ENCODE peak calls at places on chromosomes 13 and 19, in eight cellular contexts. C is CD8-positive, alpha-beta T cell; J is adipocyte; B is cardiac muscle cell; S is astrocyte of the spinal cord; E is HCT116; W is osteoblast; T is testis. I is an unnamed sample.

GRCh38 chr19:52600639-52601024 is 30.5 kb downstream of the ZNF701 start:
- DNase-seq in C (peak), J (no peak), W (no peak), S (no peak), B (no peak), E (no peak), T (peak), I (no peak)

GRCh38 chr19:27909185-27909840 is 1303.6 kb downstream of the UQCRFS1 start:
- DNase-seq in B (no peak), J (no peak), W (no peak), C (no peak), T (no peak), E (no peak), S (no peak), I (no peak)

GRCh38 chr13:43128504-43128929 is 105.1 kb downstream of the DNAJC15 start:
- DNase-seq in T (no peak), B (no peak), W (no peak), E (no peak), J (no peak), S (no peak), C (no peak), I (no peak)

GRCh38 chr19:23774156-23774971 is 15.7 kb upstream of the ZNF681 start:
- DNase-seq in B (no peak), J (no peak), W (no peak), C (no peak), S (no peak), T (no peak), E (no peak), I (no peak)

GRCh38 chr19:7545904-7546303 is 10.4 kb downstream of the PNPLA6 start:
- DNase-seq in C (no peak), J (no peak), S (no peak), T (no peak), W (no peak), E (no peak), B (no peak), I (no peak)

GRCh38 chr19:9671654-9672053 is 3.2 kb downstream of the ZNF562 start:
- DNase-seq in S (no peak), B (no peak), T (no peak), J (no peak), C (no peak), E (no peak), W (no peak), I (no peak)

GRCh38 chr19:29260477-29261317 is 47.7 kb upstream of the UQCRFS1 start:
- DNase-seq in W (peak), S (no peak), C (no peak), T (peak), B (peak), E (peak), J (peak), I (no peak)

GRCh38 chr13:102097708-102098107 is 304.1 kb downstream of the FGF14 start:
- DNase-seq in B (no peak), E (no peak), J (no peak), C (no peak), T (no peak), S (no peak), W (no peak), I (no peak)

GRCh38 chr19:29532956-29533355 is 7.2 kb downstream of the VSTM2B start:
- DNase-seq in W (peak), J (no peak), T (no peak), S (no peak), B (no peak), C (no peak), E (no peak), I (no peak)

GRCh38 chr13:111565400-111565799 is 245.0 kb downstream of the TEX29 start:
- DNase-seq in J (no peak), S (no peak), T (no peak), E (no peak), C (no peak), B (no peak), W (no peak), I (no peak)

GRCh38 chr13:27770809-27771208 is 21.5 kb upstream of the GSX1 start:
- DNase-seq in E (peak), S (no peak), T (no peak), W (no peak), J (no peak), C (no peak), B (no peak), I (no peak)

GRCh38 chr19:57034544-57034943 is 85.2 kb upstream of the USP29 start:
- DNase-seq in S (no peak), B (no peak), T (no peak), C (no peak), E (no peak), W (no peak), J (no peak), I (no peak)

GRCh38 chr19:53519431-53519830 is 18.5 kb upstream of the ZNF331 start:
- DNase-seq in T (peak), E (no peak), J (no peak), B (no peak), W (no peak), C (no peak), S (no peak), I (no peak)

GRCh38 chr13:19766637-19767036 is 16.1 kb downstream of the PSPC1 start:
- DNase-seq in C (no peak), W (no peak), T (peak), E (no peak), B (no peak), J (no peak), S (no peak), I (no peak)

DNA sequence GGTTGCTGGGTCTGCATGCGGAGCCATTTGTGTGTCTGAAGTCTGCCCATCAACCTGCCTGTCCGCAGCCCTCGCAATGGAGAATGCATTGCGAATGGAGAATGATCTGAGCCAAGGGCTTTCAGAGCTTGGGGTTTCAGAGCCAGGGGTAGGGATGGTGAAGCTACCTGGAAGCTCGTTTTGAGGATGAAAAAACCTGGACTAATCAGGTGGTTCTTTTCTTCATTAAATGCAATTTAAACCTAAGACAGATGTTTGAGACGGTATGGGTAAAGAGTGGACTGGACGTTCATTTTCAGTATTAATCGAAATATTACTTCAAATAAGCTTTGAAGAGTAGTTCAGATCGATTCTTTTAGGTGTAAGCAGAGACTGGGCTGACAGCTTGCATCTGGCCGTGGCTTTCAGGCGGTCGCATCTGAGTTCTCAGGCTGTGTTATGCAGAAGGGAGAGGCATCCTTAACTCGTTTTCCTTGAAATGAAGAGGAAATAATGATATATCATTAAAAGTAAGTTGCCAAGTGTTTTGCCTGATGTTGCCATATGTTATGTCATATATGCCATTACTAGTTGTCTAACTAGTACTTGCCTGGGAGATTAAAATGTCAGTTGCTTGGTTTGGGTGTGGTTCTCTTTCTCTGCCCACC is 801 bp downstream of the MCF2L start:
- DNase-seq in E (no peak), T (no peak), B (no peak), J (no peak), C (no peak), S (no peak), W (peak), I (no peak)
- H3K4me3 ChIP-seq in E (peak), T (peak), B (peak), J (no peak), C (peak), S (no peak), W (no peak), I (peak)

GRCh38 chr19:4916292-4917082 is 7.2 kb downstream of the UHRF1 start:
- DNase-seq in W (no peak), J (no peak), T (no peak), B (no peak), E (no peak), C (peak), S (no peak), I (peak)

GRCh38 chr19:4911314-4911713 is 2.0 kb downstream of the UHRF1 start:
- DNase-seq in T (no peak), W (peak), S (no peak), J (peak), B (no peak), E (no peak), C (no peak), I (no peak)

GRCh38 chr19:4911786-4912672 is 2.7 kb downstream of the UHRF1 start:
- DNase-seq in S (peak), E (peak), B (peak), T (peak), C (peak), W (peak), J (peak), I (peak)

GRCh38 chr19:4913996-4914735 is 4.9 kb downstream of the UHRF1 start:
- DNase-seq in S (no peak), J (peak), B (no peak), E (no peak), W (peak), T (no peak), C (no peak), I (peak)

GRCh38 chr19:4914736-4915501 is 5.6 kb downstream of the UHRF1 start:
- DNase-seq in W (peak), B (no peak), T (peak), E (peak), C (peak), J (peak), S (peak), I (peak)
- H3K4me3 ChIP-seq in W (peak), B (no peak), T (no peak), E (peak), C (peak), J (peak), S (no peak), I (peak)

DNA sequence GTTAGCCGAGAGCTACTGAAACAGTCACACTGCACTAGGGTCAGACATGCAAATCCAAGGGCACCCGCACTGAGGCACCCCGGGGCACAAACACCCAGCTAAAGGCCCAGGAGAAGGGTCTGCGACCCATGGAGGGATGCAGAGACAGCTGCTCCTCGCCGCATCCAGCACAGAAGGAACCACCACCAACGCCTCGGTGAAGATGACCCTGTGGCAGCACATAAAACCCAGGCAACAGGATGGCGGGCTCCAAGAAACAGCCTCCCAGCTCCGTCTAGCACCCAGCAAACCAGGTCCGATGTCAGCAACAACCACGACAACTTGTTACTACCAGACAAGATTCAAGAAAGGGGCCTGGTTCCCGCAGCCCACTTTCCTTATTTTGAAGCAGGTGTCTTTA is 82.1 kb downstream of the STK24 start:
- DNase-seq in E (no peak), C (no peak), B (no peak), J (no peak), S (no peak), T (no peak), W (no peak), I (no peak)
- H3K4me3 ChIP-seq in E (no peak), C (no peak), B (no peak), J (peak), S (no peak), T (no peak), W (no peak), I (no peak)

DNA sequence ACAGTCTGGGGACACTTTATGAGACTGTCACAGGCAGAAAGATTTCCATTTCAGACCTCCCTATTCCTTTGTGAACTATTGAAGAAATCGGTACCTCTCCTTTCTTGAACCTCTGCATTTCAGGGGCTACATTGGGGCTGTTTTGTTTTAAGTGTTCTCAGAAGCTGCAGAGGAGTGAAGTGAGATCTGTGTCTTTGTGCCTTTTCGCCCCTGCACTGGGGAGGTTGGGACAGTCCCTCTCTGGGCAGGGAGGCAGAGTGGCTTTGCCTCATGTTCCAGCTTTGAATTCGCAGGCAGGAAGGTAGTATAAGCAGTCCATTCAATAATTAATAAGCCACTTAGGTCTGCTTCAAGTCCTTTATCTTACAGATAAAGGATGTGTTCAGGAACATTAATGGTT is 9.5 kb upstream of the AMER2 start:
- DNase-seq in W (no peak), B (no peak), E (no peak), C (no peak), J (no peak), T (no peak), S (no peak), I (no peak)
- H3K4me3 ChIP-seq in W (no peak), B (no peak), E (no peak), C (no peak), J (no peak), T (no peak), S (no peak), I (no peak)

DNA sequence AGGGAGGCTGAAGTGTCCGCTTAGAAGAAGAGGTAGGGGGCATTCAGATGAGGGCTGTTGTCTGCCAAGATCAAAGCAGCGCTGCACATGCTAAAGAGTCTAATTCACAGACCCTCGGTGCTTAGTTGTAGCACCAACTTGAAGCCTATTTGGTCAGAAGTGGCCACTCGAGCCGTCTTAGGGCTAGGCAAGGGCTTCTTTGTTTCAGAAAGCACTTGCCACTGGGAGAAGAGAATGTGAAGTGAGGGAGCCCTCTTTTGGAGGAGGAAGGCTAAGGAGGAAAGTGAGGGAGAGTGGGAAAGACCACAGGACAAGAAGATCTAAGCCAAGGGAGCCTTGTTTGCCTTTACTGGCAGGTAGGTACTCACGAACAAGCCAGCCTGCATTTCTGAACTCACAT is 313.4 kb upstream of the TMTC4 start:
- DNase-seq in J (peak), T (no peak), S (peak), C (no peak), W (peak), E (no peak), B (peak), I (no peak)
- H3K4me3 ChIP-seq in J (no peak), T (no peak), S (no peak), C (no peak), W (no peak), E (no peak), B (no peak), I (no peak)

GRCh38 chr19:43575955-43576451 is 402 bp downstream of the PINLYP start:
- DNase-seq in E (no peak), T (no peak), S (no peak), W (peak), J (no peak), B (no peak), C (no peak), I (no peak)
- H3K4me3 ChIP-seq in E (peak), T (peak), S (peak), W (peak), J (peak), B (peak), C (peak), I (peak)

GRCh38 chr19:1010586-1011510 is 10.1 kb downstream of the TMEM259 start:
- DNase-seq in J (no peak), S (no peak), B (no peak), W (no peak), E (no peak), T (no peak), C (no peak), I (no peak)
- H3K4me3 ChIP-seq in J (no peak), S (no peak), B (no peak), W (no peak), E (no peak), T (no peak), C (no peak), I (no peak)

GRCh38 chr19:1154731-1155351 is 19.2 kb downstream of the SBNO2 start:
- DNase-seq in W (peak), T (peak), C (no peak), B (no peak), J (peak), E (no peak), S (peak), I (no peak)
- H3K4me3 ChIP-seq in W (peak), T (no peak), C (no peak), B (no peak), J (peak), E (no peak), S (no peak), I (no peak)

GRCh38 chr13:85212692-85213091 is 586.5 kb downstream of the SLITRK6 start:
- DNase-seq in S (no peak), B (no peak), W (no peak), E (no peak), T (no peak), C (no peak), J (no peak), I (no peak)
- H3K4me3 ChIP-seq in S (no peak), B (no peak), W (no peak), E (no peak), T (no peak), C (no peak), J (no peak), I (no peak)

DNA sequence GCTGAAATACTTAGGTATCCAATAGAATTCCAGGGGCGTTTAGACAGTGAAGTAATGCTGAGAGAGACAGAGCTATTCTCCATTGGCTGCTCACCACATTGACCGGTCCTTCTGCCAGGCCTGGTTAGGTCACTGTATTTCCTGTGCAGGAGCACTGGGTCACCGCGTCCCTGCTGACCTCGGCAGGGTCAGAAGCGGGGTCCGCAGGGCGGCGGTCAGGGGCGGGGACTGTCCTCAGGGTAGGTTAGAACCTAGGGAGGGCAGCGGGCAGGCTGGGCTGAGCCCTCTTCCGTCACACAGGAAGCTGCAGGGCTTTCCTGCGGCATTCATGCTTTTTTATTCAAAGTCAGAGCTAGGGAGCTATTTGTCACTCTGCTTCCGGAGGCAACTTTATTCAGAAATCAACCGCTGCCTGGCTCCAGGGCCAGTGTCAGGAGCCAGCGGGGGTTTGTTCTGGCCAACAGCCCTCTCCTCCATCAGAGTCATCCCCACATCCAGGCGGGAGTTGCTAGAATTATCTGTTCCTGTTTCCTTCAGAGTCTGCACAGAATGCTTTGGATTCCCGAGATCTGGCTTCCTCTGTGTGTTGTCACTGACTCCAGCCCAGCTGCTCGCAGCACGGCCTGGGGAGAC is 81.3 kb upstream of the WASF3 start:
- DNase-seq in B (no peak), J (peak), E (no peak), C (no peak), S (peak), T (peak), W (peak), I (no peak)
- H3K4me3 ChIP-seq in B (no peak), J (peak), E (no peak), C (no peak), S (peak), T (no peak), W (peak), I (no peak)